ENCODE peak calls at places on chromosomes 7 and 10, in eight cellular contexts. V is HFF-Myc, Q is GM20000, B is endothelial cell, R is cardiac muscle cell, H is endodermal cell, P is GM13976, G is pancreas. U is an unnamed sample.

GRCh38 chr7:102220929-102221850 is 65.5 kb upstream of the SH2B2 start:
- DNase-seq in V (no peak), G (no peak), B (no peak), Q (no peak), R (peak; percentile 75), P (no peak), H (no peak), U (no peak)

GRCh38 chr7:93858857-93859256 is 31.7 kb downstream of the TFPI2 start:
- DNase-seq in B (no peak), V (no peak), R (no peak), Q (no peak), H (no peak), P (no peak), G (no peak), U (no peak)

GRCh38 chr10:5992398-5992797 is 15.1 kb upstream of the IL15RA start:
- DNase-seq in Q (no peak), V (no peak), H (no peak), G (no peak), B (no peak), R (no peak), P (no peak), U (no peak)

GRCh38 chr10:60406182-60406581 is 16.5 kb upstream of the ANK3 start:
- DNase-seq in Q (no peak), V (no peak), B (no peak), R (no peak), P (no peak), H (no peak), G (no peak), U (no peak)

GRCh38 chr10:4851846-4852245 is 25.8 kb downstream of the AKR1E2 start:
- DNase-seq in R (peak; percentile 28), V (no peak), G (peak; percentile 77), B (no peak), H (peak; percentile 54), Q (no peak), P (no peak), U (no peak)

GRCh38 chr7:106569500-106569929 is 91.4 kb downstream of the CCDC71L start:
- DNase-seq in V (no peak), H (no peak), R (no peak), P (no peak), B (no peak), G (no peak), Q (no peak), U (no peak)

GRCh38 chr7:142785841-142786250 is 15.1 kb downstream of the PRSS2 start:
- DNase-seq in B (no peak), H (no peak), G (no peak), Q (no peak), P (no peak), V (no peak), R (no peak), U (no peak)

GRCh38 chr7:92343719-92344118 is 97.9 kb downstream of the ANKIB1 start:
- DNase-seq in R (peak; percentile 30), Q (no peak), V (no peak), B (no peak), P (no peak), G (no peak), H (no peak), U (no peak)

GRCh38 chr7:42269161-42269560 is 32.2 kb upstream of the GLI3 start:
- DNase-seq in G (no peak), H (no peak), P (no peak), B (no peak), Q (no peak), V (no peak), R (no peak), U (no peak)

GRCh38 chr7:32516551-32517082 is 21.3 kb downstream of the AVL9 start:
- DNase-seq in P (no peak), B (no peak), R (peak; percentile 36), V (no peak), G (no peak), Q (no peak), H (no peak), U (no peak)

GRCh38 chr10:131676046-131676445 is 224.8 kb upstream of the PPP2R2D start:
- DNase-seq in R (no peak), B (no peak), V (no peak), H (no peak), P (no peak), Q (no peak), G (no peak), U (no peak)

GRCh38 chr10:9188022-9188810 is 1133.7 kb downstream of the GATA3 start:
- DNase-seq in Q (no peak), H (no peak), B (no peak), R (no peak), G (no peak), P (no peak), V (no peak), U (no peak)

GRCh38 chr7:44277851-44278250 is 47.5 kb downstream of the CAMK2B start:
- DNase-seq in G (no peak), H (peak; percentile 41), V (peak; percentile 22), R (peak; percentile 87), P (no peak), Q (no peak), B (no peak), U (peak; percentile 13)

GRCh38 chr7:47941136-47941844 is 7.0 kb downstream of the PKD1L1 start:
- DNase-seq in Q (no peak), V (peak; percentile 43), P (no peak), B (no peak), G (no peak), R (peak; percentile 83), H (no peak), U (no peak)

GRCh38 chr10:35017608-35018007 is 72.5 kb downstream of the CUL2 start:
- DNase-seq in Q (no peak), B (no peak), R (no peak), H (no peak), P (no peak), V (no peak), G (no peak), U (no peak)

GRCh38 chr7:143322646-143323343 is 6.9 kb downstream of the CLCN1 start:
- DNase-seq in V (peak; percentile 5), G (no peak), R (no peak), Q (no peak), H (no peak), P (no peak), B (no peak), U (no peak)

GRCh38 chr7:74105992-74106391 is 22.4 kb downstream of the LIMK1 start:
- DNase-seq in H (no peak), G (no peak), P (no peak), B (no peak), R (no peak), Q (no peak), V (no peak), U (no peak)

GRCh38 chr10:16853201-16853600 is 36.0 kb upstream of the RSU1 start:
- DNase-seq in P (peak; percentile 16), G (no peak), H (no peak), V (no peak), Q (no peak), R (peak; percentile 75), B (no peak), U (no peak)
- TF ChIP-seq CTCF in P (no peak), G (no peak), H (peak; percentile 57), V (peak; percentile 37), Q (peak; percentile 22), R (peak; percentile 65), B (no peak), U (peak; percentile 21)

DNA sequence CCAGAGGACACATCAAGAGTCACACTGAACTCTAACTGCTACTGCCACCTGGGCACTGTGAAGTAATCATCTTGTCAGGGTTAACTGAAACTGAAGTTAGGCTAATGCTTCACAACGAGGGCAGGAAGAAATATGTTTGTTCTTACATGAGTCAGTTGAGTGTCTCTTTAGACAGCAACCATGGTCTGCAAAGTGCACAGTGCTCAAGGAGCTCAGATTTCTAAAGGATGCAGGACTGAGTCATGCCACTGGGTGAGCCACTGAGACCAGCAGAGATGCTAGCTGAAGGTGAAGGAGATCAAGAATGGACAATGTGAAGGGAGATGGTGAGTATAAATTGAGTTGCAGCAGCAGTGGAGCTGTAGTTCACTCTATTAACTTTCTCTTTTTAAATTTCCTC is 76.0 kb upstream of the CTTNBP2 start:
- DNase-seq in V (no peak), Q (no peak), H (no peak), R (no peak), G (no peak), B (no peak), P (no peak), U (no peak)
- TF ChIP-seq CTCF in V (no peak), Q (no peak), H (peak; percentile 58), R (no peak), G (no peak), B (no peak), P (no peak), U (no peak)

GRCh38 chr10:69968830-69969229 is 83.8 kb upstream of the MACROH2A2 start:
- DNase-seq in Q (no peak), G (no peak), H (peak; percentile 81), R (no peak), V (no peak), B (no peak), P (no peak), U (no peak)
- TF ChIP-seq CTCF in Q (no peak), G (no peak), H (peak; percentile 81), R (no peak), V (no peak), B (no peak), P (no peak), U (no peak)

DNA sequence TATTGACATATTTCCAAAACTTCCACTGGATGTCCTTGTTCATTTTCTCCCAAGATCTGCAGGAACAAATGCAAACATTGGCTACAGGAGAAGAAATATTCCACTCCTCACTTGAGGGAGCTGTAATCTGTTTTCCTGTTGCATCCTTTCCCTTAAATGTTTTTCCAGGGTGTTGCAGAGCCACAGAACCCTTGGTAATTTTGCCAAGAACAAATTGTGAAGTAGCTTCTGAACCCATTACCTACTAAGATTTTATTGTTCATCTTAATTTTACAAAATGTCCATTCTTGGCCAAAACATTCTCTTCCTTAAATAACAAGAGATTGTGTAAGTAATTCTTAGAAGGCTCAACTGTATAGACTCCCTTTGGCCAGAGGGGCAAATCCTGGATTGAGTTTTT is 177.0 kb downstream of the GNAT3 start:
- DNase-seq in Q (no peak), V (no peak), G (no peak), R (peak; percentile 71), B (no peak), P (no peak), H (no peak), U (no peak)
- TF ChIP-seq CTCF in Q (no peak), V (no peak), G (no peak), R (no peak), B (no peak), P (no peak), H (no peak), U (no peak)

U was measured in dorsolateral prefrontal cortex.